ENCODE peak calls at places on chromosomes 6 and 20, in ten cellular contexts. W is breast epithelium, P is testis, V is sigmoid colon, N is transverse colon, E is heart left ventricle, Q is spleen, S is IMR-90, B is upper lobe of left lung, Y is stomach. R is an unnamed sample. For H3K36me3, the result is how much of the 10 kb centered on the place peaks cover.

GRCh38 chr20:53163486-53163885 is 191.3 kb downstream of the TSHZ2 start:
- DNase-seq in W (no peak), P (no peak), V (no peak), N (no peak), E (no peak), Q (no peak), S (peak), B (no peak), Y (no peak), R (peak)

GRCh38 chr6:11752350-11752749 is 26.3 kb downstream of the ADTRP start:
- DNase-seq in W (no peak), P (no peak), V (no peak), N (no peak), E (no peak), Q (no peak), S (no peak), B (no peak), Y (no peak), R (no peak)

GRCh38 chr6:186221-186965 is 105.9 kb upstream of the DUSP22 start:
- DNase-seq in W (no peak), P (no peak), V (peak), N (no peak), E (no peak), Q (no peak), S (peak), B (no peak), Y (peak), R (no peak)

GRCh38 chr6:116278853-116279231 is 888 bp downstream of the TSPYL1 start:
- DNase-seq in W (no peak), P (peak), V (peak), N (no peak), E (peak), Q (peak), S (peak), B (no peak), Y (no peak), R (no peak)

GRCh38 chr6:40477246-40478126 is 109.7 kb downstream of the LRFN2 start:
- DNase-seq in W (no peak), P (no peak), V (no peak), N (peak), E (no peak), Q (no peak), S (no peak), B (no peak), Y (no peak), R (no peak)

GRCh38 chr6:31651602-31652191 is 764 bp downstream of the BAG6 start:
- DNase-seq in W (no peak), P (peak), V (peak), N (peak), E (peak), Q (no peak), S (peak), B (no peak), Y (no peak), R (peak)

GRCh38 chr6:105793132-105793531 is 293.0 kb upstream of the PRDM1 start:
- DNase-seq in W (no peak), P (no peak), V (no peak), N (peak), E (peak), Q (no peak), S (no peak), B (no peak), Y (no peak), R (no peak)

GRCh38 chr6:54481096-54481495 is 172.9 kb downstream of the TINAG start:
- DNase-seq in W (no peak), P (no peak), V (no peak), N (no peak), E (no peak), Q (no peak), S (no peak), B (peak), Y (no peak), R (no peak)

GRCh38 chr20:37309941-37310590 is 20.6 kb downstream of the MANBAL start:
- DNase-seq in W (peak), P (peak), V (peak), N (no peak), E (no peak), Q (no peak), S (no peak), B (no peak), Y (peak), R (no peak)

GRCh38 chr6:155093430-155093829 is 98.3 kb downstream of the TIAM2 start:
- DNase-seq in W (no peak), P (no peak), V (no peak), N (no peak), E (no peak), Q (no peak), S (no peak), B (no peak), Y (no peak), R (no peak)

GRCh38 chr20:44839481-44839880 is 29.1 kb upstream of the RIMS4 start:
- DNase-seq in W (no peak), P (no peak), V (no peak), N (no peak), E (no peak), Q (no peak), S (no peak), B (no peak), Y (no peak), R (no peak)

GRCh38 chr6:157873735-157874344 is 50.8 kb downstream of the SNX9 start:
- DNase-seq in W (peak), P (peak), V (peak), N (peak), E (peak), Q (peak), S (peak), B (no peak), Y (peak), R (peak)
- TF ChIP-seq POLR2A in W (no peak), P (no peak), V (no peak), N (no peak), E (no peak), Q (no peak), S (peak), B (no peak), Y (no peak), R (no peak)

GRCh38 chr20:35741892-35742740 is at the start of gene RBM39:
- DNase-seq in W (peak), P (peak), V (peak), N (peak), E (peak), Q (peak), S (peak), B (peak), Y (peak), R (peak)

GRCh38 chr20:35737865-35738333 is 4.2 kb downstream of the RBM39 start:
- DNase-seq in W (no peak), P (no peak), V (no peak), N (no peak), E (no peak), Q (no peak), S (no peak), B (peak), Y (no peak), R (no peak)

GRCh38 chr20:35742741-35743523 is 872 bp upstream of the RBM39 start:
- DNase-seq in W (no peak), P (no peak), V (no peak), N (no peak), E (no peak), Q (no peak), S (no peak), B (no peak), Y (no peak), R (peak)

GRCh38 chr20:35738410-35739179 is 3.5 kb downstream of the RBM39 start:
- DNase-seq in W (no peak), P (no peak), V (no peak), N (no peak), E (no peak), Q (no peak), S (no peak), B (no peak), Y (no peak), R (no peak)

GRCh38 chr20:35739294-35740163 is 2.5 kb downstream of the RBM39 start:
- DNase-seq in W (no peak), P (no peak), V (no peak), N (no peak), E (no peak), Q (no peak), S (peak), B (no peak), Y (no peak), R (no peak)
- H3K36me3 ChIP-seq in W (under half), P (under half), V (under half), N (under half), E (under half), Q (half or more), S (under half), B (under half), Y (half or more), R (under half)

GRCh38 chr6:13554929-13555333 is 19.5 kb upstream of the SIRT5 start:
- DNase-seq in W (no peak), P (no peak), V (peak), N (no peak), E (peak), Q (no peak), S (peak), B (no peak), Y (no peak), R (no peak)
- H3K27ac ChIP-seq in W (peak), P (no peak), V (no peak), N (peak), E (peak), Q (peak), S (no peak), B (peak), Y (peak), R (no peak)

GRCh38 chr6:30211899-30212298 is 1.3 kb downstream of the TRIM26 start:
- DNase-seq in W (no peak), P (no peak), V (no peak), N (no peak), E (no peak), Q (no peak), S (no peak), B (no peak), Y (no peak), R (no peak)

GRCh38 chr6:30212865-30213653 is at the start of gene TRIM26:
- DNase-seq in W (peak), P (peak), V (peak), N (peak), E (peak), Q (peak), S (peak), B (peak), Y (peak), R (peak)

GRCh38 chr6:30213654-30213998 is 420 bp upstream of the TRIM26 start:
- DNase-seq in W (no peak), P (no peak), V (no peak), N (no peak), E (no peak), Q (no peak), S (no peak), B (no peak), Y (no peak), R (peak)

GRCh38 chr6:30216096-30216495 is 2.9 kb upstream of the TRIM26 start:
- DNase-seq in W (no peak), P (no peak), V (no peak), N (no peak), E (no peak), Q (no peak), S (no peak), B (no peak), Y (no peak), R (no peak)

DNA sequence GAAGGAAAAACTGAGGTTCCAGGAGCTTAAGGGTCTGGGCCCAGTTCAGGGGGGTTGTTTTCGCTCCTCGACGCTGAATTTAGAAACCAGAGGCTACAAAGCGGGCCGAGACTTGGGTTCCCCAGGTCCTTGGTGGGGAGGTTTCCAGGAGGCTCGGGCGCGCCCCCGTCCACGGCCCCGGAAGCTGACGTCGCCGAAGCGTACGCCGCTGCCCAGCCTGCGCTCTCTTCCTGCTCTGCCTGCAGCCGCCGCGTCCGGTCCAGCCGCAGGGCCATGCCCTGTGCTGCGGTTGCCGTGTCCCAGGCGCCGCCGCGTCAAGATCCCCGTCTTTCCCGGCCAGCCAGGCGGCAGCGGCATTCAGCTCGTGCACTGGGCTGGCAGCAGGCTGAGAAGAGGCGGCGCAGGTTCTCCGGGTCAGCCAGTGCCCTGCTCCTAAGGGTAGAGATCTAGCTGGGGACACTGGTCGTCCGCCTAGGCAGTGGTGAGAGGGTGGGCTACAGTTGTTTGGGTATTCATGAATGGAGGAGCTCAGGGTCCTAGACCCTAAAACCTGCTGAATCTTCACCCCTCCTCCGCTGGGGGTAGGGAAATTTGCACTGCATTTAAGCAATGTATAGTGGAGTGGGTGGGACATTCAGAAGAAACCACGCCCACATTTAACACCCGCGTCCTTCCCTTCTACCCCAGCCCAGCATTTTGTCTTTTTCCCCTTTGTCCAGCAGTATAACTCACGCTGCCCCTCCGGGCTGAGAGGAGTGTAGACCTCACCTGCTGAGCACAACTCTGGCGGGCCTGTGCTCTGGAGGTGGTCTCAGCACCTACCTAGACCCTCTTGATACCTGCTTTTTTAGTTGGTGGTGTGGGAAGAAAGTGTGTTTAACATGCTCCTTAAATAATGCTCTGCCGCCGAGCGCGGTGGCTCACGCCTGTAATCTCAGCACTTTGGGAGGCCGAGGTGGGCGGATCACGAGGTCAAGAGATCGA is 1.1 kb upstream of the TRIM26 start:
- DNase-seq in W (peak), P (peak), V (peak), N (peak), E (peak), Q (peak), S (peak), B (peak), Y (peak), R (peak)
- TF ChIP-seq POLR2A in W (peak), P (no peak), V (peak), N (peak), E (no peak), Q (no peak), S (no peak), B (peak), Y (no peak), R (peak)

DNA sequence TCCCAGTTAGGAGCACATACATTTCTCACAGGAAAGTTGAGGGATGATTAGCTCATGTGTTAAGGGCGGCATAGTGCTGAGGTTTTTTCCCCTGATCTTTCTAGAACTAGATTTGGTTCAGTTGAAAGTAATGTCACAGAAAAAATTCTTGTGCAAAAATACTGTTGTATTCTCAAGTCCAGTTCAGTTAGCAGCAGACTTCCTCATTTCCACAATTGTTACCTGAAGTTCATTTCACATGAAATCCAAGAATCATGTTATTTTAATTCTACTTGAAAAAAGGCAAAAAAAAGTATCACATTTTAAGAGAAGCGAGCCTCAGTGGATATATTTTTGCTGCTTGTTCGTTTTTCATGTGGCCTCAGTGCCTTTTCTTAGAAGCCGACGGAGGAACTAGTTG is 227.8 kb downstream of the TMEM242 start:
- DNase-seq in W (no peak), P (no peak), V (no peak), N (no peak), E (no peak), Q (no peak), S (no peak), B (no peak), Y (no peak), R (no peak)
- H3K36me3 ChIP-seq in W (under half), P (under half), V (under half), N (under half), E (under half), Q (under half), S (under half), B (under half), Y (under half), R (under half)

R was measured in tibial nerve.